ENCODE peak calls at places on chromosomes 6 and 20, in eight cellular contexts. L is breast epithelium, Y is stomach, D is lower lobe of right lung, I is BE2C, K is sigmoid colon, F is pancreas, M is mucosa of descending colon. P is an unnamed sample.
A peak's percentile ranks its signal among the peaks of the same experiment; 100 is the strongest.

GRCh38 chr6:8074213-8074612 is 10.0 kb upstream of the BLOC1S5 start:
- DNase-seq in L (no peak), Y (no peak), D (no peak), I (no peak), K (no peak), F (no peak), M (no peak), P (no peak)

GRCh38 chr6:2799936-2800527 is 34.8 kb downstream of the WRNIP1 start:
- DNase-seq in L (no peak), Y (no peak), D (no peak), I (no peak), K (no peak), F (no peak), M (no peak), P (no peak)

GRCh38 chr6:113052513-113052912 is 705.4 kb downstream of the RFPL4B start:
- DNase-seq in L (no peak), Y (no peak), D (no peak), I (no peak), K (no peak), F (no peak), M (no peak), P (no peak)

GRCh38 chr6:152146385-152146784 is 338.9 kb downstream of the ESR1 start:
- DNase-seq in L (no peak), Y (no peak), D (no peak), I (no peak), K (no peak), F (no peak), M (no peak), P (no peak)

GRCh38 chr20:49594143-49594928 is 26.4 kb upstream of the PTGIS start:
- DNase-seq in L (no peak), Y (peak; percentile 77), D (no peak), I (no peak), K (peak; percentile 92), F (no peak), M (no peak), P (peak; percentile 89)

GRCh38 chr6:158445426-158446085 is 114.3 kb upstream of the TMEM181 start:
- DNase-seq in L (no peak), Y (no peak), D (no peak), I (no peak), K (no peak), F (no peak), M (no peak), P (no peak)

GRCh38 chr6:108998460-108998859 is 96.2 kb downstream of the SESN1 start:
- DNase-seq in L (no peak), Y (no peak), D (no peak), I (no peak), K (no peak), F (no peak), M (no peak), P (no peak)

GRCh38 chr6:18022398-18023231 is 35.2 kb upstream of the KIF13A start:
- DNase-seq in L (no peak), Y (no peak), D (no peak), I (no peak), K (no peak), F (no peak), M (no peak), P (no peak)

GRCh38 chr6:119284861-119285521 is 64.6 kb downstream of the MAN1A1 start:
- DNase-seq in L (no peak), Y (no peak), D (no peak), I (peak; percentile 47), K (no peak), F (no peak), M (no peak), P (no peak)

GRCh38 chr6:137076277-137077068 is 31.7 kb upstream of the IL20RA start:
- DNase-seq in L (peak; percentile 67), Y (peak; percentile 81), D (peak; percentile 78), I (peak; percentile 80), K (peak; percentile 74), F (peak; percentile 70), M (peak; percentile 88), P (no peak)

GRCh38 chr20:14879020-14879697 is 541.7 kb upstream of the FLRT3 start:
- DNase-seq in L (no peak), Y (no peak), D (no peak), I (no peak), K (no peak), F (no peak), M (no peak), P (no peak)

GRCh38 chr6:79784013-79784753 is 153.1 kb downstream of the SH3BGRL2 start:
- DNase-seq in L (no peak), Y (no peak), D (no peak), I (no peak), K (no peak), F (no peak), M (no peak), P (no peak)

GRCh38 chr20:914727-915498 is 1.2 kb downstream of the ANGPT4 start:
- DNase-seq in L (no peak), Y (no peak), D (no peak), I (no peak), K (no peak), F (no peak), M (no peak), P (no peak)

GRCh38 chr6:38773338-38773737 is 58.2 kb downstream of the DNAH8 start:
- DNase-seq in L (no peak), Y (no peak), D (no peak), I (peak; percentile 41), K (no peak), F (no peak), M (peak; percentile 53), P (no peak)

GRCh38 chr6:138278326-138278725 is 60.0 kb upstream of the PBOV1 start:
- DNase-seq in L (no peak), Y (no peak), D (no peak), I (no peak), K (no peak), F (no peak), M (peak; percentile 17), P (no peak)

GRCh38 chr6:9527679-9528286 is 887.1 kb downstream of the TFAP2A start:
- DNase-seq in L (no peak), Y (no peak), D (no peak), I (no peak), K (no peak), F (no peak), M (no peak), P (no peak)

GRCh38 chr20:54132612-54133433 is 41.0 kb downstream of the CYP24A1 start:
- DNase-seq in L (no peak), Y (no peak), D (no peak), I (no peak), K (peak; percentile 72), F (no peak), M (no peak), P (no peak)

GRCh38 chr20:5156670-5157448 is 30.1 kb downstream of the CDS2 start:
- DNase-seq in L (no peak), Y (no peak), D (no peak), I (no peak), K (no peak), F (no peak), M (no peak), P (no peak)

GRCh38 chr20:53510704-53511103 is 82.9 kb downstream of the ZNF217 start:
- DNase-seq in L (no peak), Y (no peak), D (no peak), I (no peak), K (no peak), F (no peak), M (no peak), P (no peak)

GRCh38 chr20:53004267-53004813 is 32.2 kb downstream of the TSHZ2 start:
- DNase-seq in L (no peak), Y (no peak), D (no peak), I (no peak), K (no peak), F (no peak), M (no peak), P (no peak)

GRCh38 chr6:2893276-2893675 is 9.8 kb downstream of the SERPINB9 start:
- DNase-seq in L (no peak), Y (no peak), D (no peak), I (no peak), K (no peak), F (no peak), M (no peak), P (no peak)

DNA sequence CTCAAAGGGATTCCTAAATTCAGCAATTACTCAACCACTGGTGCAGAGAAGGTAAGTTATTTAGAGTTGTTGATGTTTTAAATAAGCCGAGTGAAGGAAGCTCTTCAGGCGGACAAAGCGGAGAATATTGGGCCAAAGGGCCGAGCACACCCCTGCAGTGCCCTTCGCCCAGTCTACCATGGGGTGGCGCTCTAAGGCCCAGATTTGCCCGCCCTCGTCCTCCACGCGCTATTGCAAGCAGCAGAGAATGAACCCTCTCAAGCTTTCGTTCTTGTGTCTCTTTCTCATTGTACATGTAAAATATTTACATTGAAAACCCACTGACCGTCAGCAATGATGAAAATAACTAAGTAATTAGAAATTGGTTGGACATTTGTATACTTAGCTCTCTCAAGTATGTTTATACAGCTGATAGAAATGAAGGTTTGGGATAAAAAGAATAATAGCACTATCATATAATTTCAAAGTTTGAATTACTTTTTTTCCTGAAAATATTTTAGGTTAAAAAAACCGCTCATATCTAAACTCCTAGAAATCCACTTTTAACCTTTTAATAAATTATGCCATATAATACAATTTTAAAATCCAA is 195.0 kb upstream of the CEP162 start:
- DNase-seq in L (no peak), Y (no peak), D (peak; percentile 48), I (peak; percentile 71), K (no peak), F (no peak), M (peak; percentile 11), P (peak; percentile 84)
- TF ChIP-seq CTCF in L (no peak), Y (no peak), D (peak; percentile 59), I (peak; percentile 94), K (no peak), F (no peak), M (no peak), P (peak; percentile 83)

GRCh38 chr6:169654590-169655391 is 47.0 kb downstream of the WDR27 start:
- DNase-seq in L (peak; percentile 64), Y (peak; percentile 77), D (peak; percentile 81), I (peak; percentile 38), K (peak; percentile 89), F (peak; percentile 86), M (peak; percentile 80), P (no peak)
- TF ChIP-seq CTCF in L (peak; percentile 28), Y (no peak), D (peak; percentile 17), I (peak; percentile 27), K (no peak), F (no peak), M (no peak), P (no peak)

GRCh38 chr6:23414204-23414501 is 711.9 kb upstream of the NRSN1 start:
- DNase-seq in L (no peak), Y (no peak), D (no peak), I (no peak), K (no peak), F (no peak), M (no peak), P (no peak)
- TF ChIP-seq CTCF in L (no peak), Y (no peak), D (no peak), I (peak; percentile 61), K (no peak), F (no peak), M (no peak), P (no peak)

DNA sequence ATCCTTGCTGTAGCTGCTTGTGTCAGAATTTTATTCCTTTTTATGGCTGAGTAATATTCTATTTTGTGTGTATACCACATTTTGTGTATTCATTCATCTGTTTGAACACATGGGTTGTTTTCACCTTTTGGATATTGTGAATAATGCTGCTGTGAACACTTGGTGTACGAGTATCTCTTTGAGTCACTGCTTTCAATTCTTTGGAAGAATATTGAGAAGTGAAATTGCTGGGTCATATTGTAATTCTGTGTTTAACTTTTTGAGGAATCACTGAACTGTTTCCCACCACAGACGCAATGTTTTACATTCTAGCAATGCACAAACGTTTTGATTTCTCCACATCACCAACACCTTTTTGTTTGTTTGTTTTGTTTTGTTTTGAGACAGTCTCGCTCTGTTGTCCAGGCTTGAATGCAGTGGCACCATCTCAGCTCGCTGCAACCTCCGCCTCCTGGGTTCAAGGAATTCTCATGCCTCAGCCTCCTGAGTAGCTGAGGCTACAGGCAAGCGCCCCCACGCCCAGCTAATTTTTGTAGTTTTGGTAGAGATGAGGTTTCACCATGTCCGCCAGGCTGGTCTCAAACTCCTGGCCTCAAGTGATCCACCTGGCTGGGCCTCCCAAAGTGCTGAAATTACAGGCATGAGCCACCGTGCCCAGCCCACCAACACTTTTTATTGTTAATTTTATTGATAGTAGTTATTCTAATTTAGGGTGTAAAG is 21.7 kb downstream of the CPXM1 start:
- DNase-seq in L (no peak), Y (no peak), D (peak; percentile 20), I (no peak), K (no peak), F (no peak), M (no peak), P (no peak)
- TF ChIP-seq CTCF in L (no peak), Y (no peak), D (no peak), I (no peak), K (no peak), F (no peak), M (no peak), P (no peak)

P was measured in coronary artery.